ENCODE peak calls at places on chromosomes 13 and 19, in six cellular contexts. One of them, this sample, is unnamed.

GRCh38 chr19:55552620-55553019 is 7.3 kb upstream of the SBK3 start:
- DNase-seq in heart left ventricle: peak; percentile 7
- DNase-seq in endodermal cell: no peak
- DNase-seq in thoracic aorta: no peak
- DNase-seq in transverse colon: no peak
- DNase-seq in GM12878: no peak
- DNase-seq in this sample: no peak

GRCh38 chr13:46377554-46377953 is 9.5 kb downstream of the RUBCNL start:
- DNase-seq in transverse colon: no peak
- DNase-seq in endodermal cell: no peak
- DNase-seq in heart left ventricle: no peak
- DNase-seq in GM12878: no peak
- DNase-seq in thoracic aorta: no peak
- DNase-seq in this sample: no peak

GRCh38 chr13:23505007-23505406 is 65.2 kb upstream of the TNFRSF19 start:
- DNase-seq in transverse colon: no peak
- DNase-seq in thoracic aorta: no peak
- DNase-seq in GM12878: no peak
- DNase-seq in heart left ventricle: no peak
- DNase-seq in endodermal cell: no peak
- DNase-seq in this sample: no peak

GRCh38 chr19:18651300-18651699 is 14.5 kb downstream of the KLHL26 start:
- DNase-seq in endodermal cell: peak; percentile 32
- DNase-seq in GM12878: no peak
- DNase-seq in thoracic aorta: no peak
- DNase-seq in heart left ventricle: no peak
- DNase-seq in transverse colon: no peak
- DNase-seq in this sample: no peak

GRCh38 chr19:10991076-10991475 is 30.2 kb downstream of the SMARCA4 start:
- DNase-seq in GM12878: no peak
- DNase-seq in endodermal cell: no peak
- DNase-seq in heart left ventricle: no peak
- DNase-seq in thoracic aorta: no peak
- DNase-seq in transverse colon: no peak
- DNase-seq in this sample: no peak

GRCh38 chr13:49690133-49690989 is 925 bp downstream of the EBPL start:
- DNase-seq in heart left ventricle: no peak
- DNase-seq in thoracic aorta: no peak
- DNase-seq in endodermal cell: no peak
- DNase-seq in transverse colon: peak; percentile 31
- DNase-seq in GM12878: no peak
- DNase-seq in this sample: no peak

GRCh38 chr19:47490847-47491246 is 6.8 kb upstream of the KPTN start:
- DNase-seq in endodermal cell: no peak
- DNase-seq in GM12878: no peak
- DNase-seq in thoracic aorta: no peak
- DNase-seq in transverse colon: no peak
- DNase-seq in heart left ventricle: peak; percentile 14
- DNase-seq in this sample: no peak

GRCh38 chr13:112888238-112889111 is 80.5 kb upstream of the MCF2L start:
- DNase-seq in GM12878: no peak
- DNase-seq in endodermal cell: peak; percentile 52
- DNase-seq in thoracic aorta: no peak
- DNase-seq in heart left ventricle: peak; percentile 54
- DNase-seq in transverse colon: no peak
- DNase-seq in this sample: peak; percentile 47

GRCh38 chr13:93771229-93771628 is 544.6 kb downstream of the GPC6 start:
- DNase-seq in heart left ventricle: no peak
- DNase-seq in endodermal cell: no peak
- DNase-seq in thoracic aorta: no peak
- DNase-seq in GM12878: no peak
- DNase-seq in transverse colon: no peak
- DNase-seq in this sample: no peak

GRCh38 chr19:18450021-18450933 is 12.3 kb upstream of the ISYNA1 start:
- DNase-seq in thoracic aorta: no peak
- DNase-seq in GM12878: no peak
- DNase-seq in heart left ventricle: no peak
- DNase-seq in transverse colon: no peak
- DNase-seq in endodermal cell: no peak
- DNase-seq in this sample: no peak

GRCh38 chr13:26707122-26708006 is 53.2 kb downstream of the GPR12 start:
- DNase-seq in GM12878: no peak
- DNase-seq in heart left ventricle: no peak
- DNase-seq in thoracic aorta: no peak
- DNase-seq in endodermal cell: peak; percentile 88
- DNase-seq in transverse colon: no peak
- DNase-seq in this sample: no peak

GRCh38 chr13:113157206-113157928 is 1.1 kb upstream of the PROZ start:
- DNase-seq in transverse colon: no peak
- DNase-seq in GM12878: no peak
- DNase-seq in endodermal cell: peak; percentile 51
- DNase-seq in heart left ventricle: no peak
- DNase-seq in thoracic aorta: no peak
- DNase-seq in this sample: no peak

GRCh38 chr19:347946-348861 is 3.6 kb upstream of the MIER2 start:
- DNase-seq in GM12878: no peak
- DNase-seq in transverse colon: no peak
- DNase-seq in endodermal cell: peak; percentile 73
- DNase-seq in thoracic aorta: no peak
- DNase-seq in heart left ventricle: peak; percentile 20
- DNase-seq in this sample: peak; percentile 31

GRCh38 chr19:5974721-5975387 is 3.1 kb downstream of the RANBP3 start:
- DNase-seq in endodermal cell: no peak
- DNase-seq in GM12878: peak; percentile 16
- DNase-seq in heart left ventricle: peak; percentile 44
- DNase-seq in transverse colon: no peak
- DNase-seq in thoracic aorta: no peak
- DNase-seq in this sample: no peak

GRCh38 chr19:330503-330902 is 14.1 kb downstream of the MIER2 start:
- DNase-seq in transverse colon: no peak
- DNase-seq in heart left ventricle: no peak
- DNase-seq in endodermal cell: no peak
- DNase-seq in GM12878: no peak
- DNase-seq in thoracic aorta: no peak
- DNase-seq in this sample: peak; percentile 3

GRCh38 chr19:39934584-39935233 is at the start of gene FCGBP:
- DNase-seq in heart left ventricle: no peak
- DNase-seq in transverse colon: peak; percentile 87
- DNase-seq in GM12878: no peak
- DNase-seq in endodermal cell: no peak
- DNase-seq in thoracic aorta: no peak
- DNase-seq in this sample: no peak

GRCh38 chr13:51585696-51586095 is 1.4 kb downstream of the WDFY2 start:
- DNase-seq in GM12878: no peak
- DNase-seq in endodermal cell: no peak
- DNase-seq in heart left ventricle: no peak
- DNase-seq in transverse colon: no peak
- DNase-seq in thoracic aorta: no peak
- DNase-seq in this sample: no peak

GRCh38 chr19:38537071-38537847 is 80.5 kb downstream of the MAP4K1 start:
- DNase-seq in endodermal cell: no peak
- DNase-seq in heart left ventricle: no peak
- DNase-seq in GM12878: no peak
- DNase-seq in thoracic aorta: no peak
- DNase-seq in transverse colon: no peak
- DNase-seq in this sample: no peak

GRCh38 chr13:41909524-41909923 is 51.4 kb downstream of the VWA8 start:
- DNase-seq in GM12878: no peak
- DNase-seq in thoracic aorta: no peak
- DNase-seq in endodermal cell: no peak
- DNase-seq in transverse colon: no peak
- DNase-seq in heart left ventricle: no peak
- DNase-seq in this sample: no peak

GRCh38 chr13:86193281-86193680 is 394.1 kb upstream of the SLITRK6 start:
- DNase-seq in thoracic aorta: no peak
- DNase-seq in heart left ventricle: no peak
- DNase-seq in endodermal cell: peak; percentile 59
- DNase-seq in transverse colon: no peak
- DNase-seq in GM12878: no peak
- DNase-seq in this sample: no peak

GRCh38 chr13:76829572-76830327 is 56.5 kb downstream of the KCTD12 start:
- DNase-seq in endodermal cell: no peak
- DNase-seq in thoracic aorta: no peak
- DNase-seq in heart left ventricle: peak; percentile 52
- DNase-seq in GM12878: no peak
- DNase-seq in transverse colon: no peak
- DNase-seq in this sample: no peak

GRCh38 chr13:94860981-94861407 is 148.6 kb upstream of the SOX21 start:
- DNase-seq in GM12878: no peak
- DNase-seq in transverse colon: no peak
- DNase-seq in endodermal cell: no peak
- DNase-seq in heart left ventricle: no peak
- DNase-seq in thoracic aorta: no peak
- DNase-seq in this sample: no peak

GRCh38 chr13:99312493-99312883 is 5.3 kb upstream of the GPR183 start:
- DNase-seq in heart left ventricle: no peak
- DNase-seq in endodermal cell: no peak
- DNase-seq in transverse colon: peak; percentile 45
- DNase-seq in GM12878: no peak
- DNase-seq in thoracic aorta: no peak
- DNase-seq in this sample: no peak

GRCh38 chr13:111115051-111115840 is at the start of gene ARHGEF7:
- DNase-seq in heart left ventricle: no peak
- DNase-seq in thoracic aorta: no peak
- DNase-seq in GM12878: no peak
- DNase-seq in transverse colon: no peak
- DNase-seq in endodermal cell: peak; percentile 67
- DNase-seq in this sample: no peak

GRCh38 chr13:110521296-110521680 is 40.2 kb downstream of the RAB20 start:
- DNase-seq in GM12878: no peak
- DNase-seq in endodermal cell: no peak
- DNase-seq in heart left ventricle: no peak
- DNase-seq in thoracic aorta: no peak
- DNase-seq in transverse colon: no peak
- DNase-seq in this sample: no peak

GRCh38 chr13:42864952-42865634 is 83.7 kb downstream of the FAM216B start:
- DNase-seq in endodermal cell: no peak
- DNase-seq in heart left ventricle: no peak
- DNase-seq in GM12878: no peak
- DNase-seq in transverse colon: no peak
- DNase-seq in thoracic aorta: no peak
- DNase-seq in this sample: no peak

GRCh38 chr19:18674616-18675015 is 8.9 kb upstream of the CRTC1 start:
- DNase-seq in transverse colon: peak; percentile 22
- DNase-seq in thoracic aorta: no peak
- DNase-seq in heart left ventricle: no peak
- DNase-seq in endodermal cell: no peak
- DNase-seq in GM12878: no peak
- DNase-seq in this sample: no peak

GRCh38 chr19:35643255-35644205 is 2.0 kb downstream of the ETV2 start:
- DNase-seq in transverse colon: peak; percentile 91
- DNase-seq in GM12878: peak; percentile 59
- DNase-seq in heart left ventricle: peak; percentile 93
- DNase-seq in endodermal cell: peak; percentile 95
- DNase-seq in thoracic aorta: no peak
- DNase-seq in this sample: peak; percentile 86

GRCh38 chr19:52946322-52947310 is 16.1 kb downstream of the ZNF816 start:
- DNase-seq in transverse colon: peak; percentile 73
- DNase-seq in endodermal cell: peak; percentile 94
- DNase-seq in GM12878: no peak
- DNase-seq in thoracic aorta: no peak
- DNase-seq in heart left ventricle: peak; percentile 61
- DNase-seq in this sample: no peak

GRCh38 chr19:30362156-30362754 is 9.9 kb upstream of the ZNF536 start:
- DNase-seq in transverse colon: no peak
- DNase-seq in heart left ventricle: no peak
- DNase-seq in thoracic aorta: no peak
- DNase-seq in endodermal cell: peak; percentile 30
- DNase-seq in GM12878: no peak
- DNase-seq in this sample: no peak

GRCh38 chr13:29934531-29935308 is 84.3 kb upstream of the UBL3 start:
- DNase-seq in heart left ventricle: no peak
- DNase-seq in endodermal cell: no peak
- DNase-seq in thoracic aorta: no peak
- DNase-seq in GM12878: no peak
- DNase-seq in transverse colon: no peak
- DNase-seq in this sample: no peak

GRCh38 chr13:95139186-95139585 is 162.1 kb downstream of the ABCC4 start:
- DNase-seq in heart left ventricle: no peak
- DNase-seq in transverse colon: no peak
- DNase-seq in GM12878: no peak
- DNase-seq in endodermal cell: no peak
- DNase-seq in thoracic aorta: no peak
- DNase-seq in this sample: no peak

GRCh38 chr13:65825039-65825438 is 1405.1 kb downstream of the PCDH9 start:
- DNase-seq in endodermal cell: no peak
- DNase-seq in heart left ventricle: no peak
- DNase-seq in transverse colon: no peak
- DNase-seq in thoracic aorta: no peak
- DNase-seq in GM12878: no peak
- DNase-seq in this sample: no peak

GRCh38 chr13:65921933-65922332 is 1308.2 kb downstream of the PCDH9 start:
- DNase-seq in endodermal cell: no peak
- DNase-seq in heart left ventricle: no peak
- DNase-seq in GM12878: no peak
- DNase-seq in transverse colon: no peak
- DNase-seq in thoracic aorta: no peak
- DNase-seq in this sample: no peak

GRCh38 chr19:18879579-18880373 is 16.2 kb downstream of the CERS1 start:
- DNase-seq in heart left ventricle: no peak
- DNase-seq in endodermal cell: peak; percentile 89
- DNase-seq in transverse colon: peak; percentile 87
- DNase-seq in GM12878: no peak
- DNase-seq in thoracic aorta: no peak
- DNase-seq in this sample: peak; percentile 73

GRCh38 chr19:1406818-1407661 is at the start of gene DAZAP1:
- DNase-seq in thoracic aorta: peak; percentile 87
- DNase-seq in GM12878: peak; percentile 87
- DNase-seq in transverse colon: peak; percentile 100
- DNase-seq in endodermal cell: peak; percentile 99
- DNase-seq in heart left ventricle: peak; percentile 100
- DNase-seq in this sample: peak; percentile 96
- TF ChIP-seq CTCF in thoracic aorta: peak; percentile 16
- TF ChIP-seq CTCF in GM12878: peak; percentile 41
- TF ChIP-seq CTCF in transverse colon: peak; percentile 44
- TF ChIP-seq CTCF in endodermal cell: peak; percentile 77
- TF ChIP-seq CTCF in heart left ventricle: peak; percentile 32
- TF ChIP-seq CTCF in this sample: peak; percentile 56

GRCh38 chr13:35190241-35190640 is 248.2 kb downstream of the NBEA start:
- DNase-seq in heart left ventricle: no peak
- DNase-seq in endodermal cell: no peak
- DNase-seq in GM12878: no peak
- DNase-seq in transverse colon: no peak
- DNase-seq in thoracic aorta: no peak
- DNase-seq in this sample: no peak
- H3K4me3 ChIP-seq in heart left ventricle: no peak overlapping the region
- H3K4me3 ChIP-seq in endodermal cell: no peak overlapping the region
- H3K4me3 ChIP-seq in GM12878: no peak overlapping the region
- H3K4me3 ChIP-seq in transverse colon: no peak overlapping the region
- H3K4me3 ChIP-seq in thoracic aorta: no peak overlapping the region
- H3K4me3 ChIP-seq in this sample: no peak overlapping the region

GRCh38 chr19:15891434-15891833 is 6.4 kb downstream of the CYP4F2 start:
- DNase-seq in GM12878: no peak
- DNase-seq in heart left ventricle: no peak
- DNase-seq in thoracic aorta: no peak
- DNase-seq in endodermal cell: no peak
- DNase-seq in transverse colon: no peak
- DNase-seq in this sample: no peak
- H3K9me3 ChIP-seq in GM12878: no peaks in the 10 kb centered on the region
- H3K9me3 ChIP-seq in heart left ventricle: no peaks in the 10 kb centered on the region
- H3K9me3 ChIP-seq in thoracic aorta: no peaks in the 10 kb centered on the region
- H3K9me3 ChIP-seq in endodermal cell: peaks cover 83% of the 10 kb centered on the region
- H3K9me3 ChIP-seq in transverse colon: no peaks in the 10 kb centered on the region
- H3K9me3 ChIP-seq in this sample: no peaks in the 10 kb centered on the region

GRCh38 chr13:96672016-96672415 is 322.3 kb downstream of the OXGR1 start:
- DNase-seq in heart left ventricle: no peak
- DNase-seq in GM12878: no peak
- DNase-seq in transverse colon: no peak
- DNase-seq in thoracic aorta: no peak
- DNase-seq in endodermal cell: no peak
- DNase-seq in this sample: no peak
- TF ChIP-seq CTCF in heart left ventricle: no peak
- TF ChIP-seq CTCF in GM12878: no peak
- TF ChIP-seq CTCF in transverse colon: no peak
- TF ChIP-seq CTCF in thoracic aorta: no peak
- TF ChIP-seq CTCF in endodermal cell: no peak
- TF ChIP-seq CTCF in this sample: no peak